ENCODE peak calls at places on chromosomes 16 and 17, in four cellular contexts. O, U, Q and B are unnamed samples.

GRCh38 chr17:32627233-32628008 is 140.6 kb downstream of the CDK5R1 start:
- DNase-seq in O (no peak), U (no peak), Q (no peak), B (no peak)

GRCh38 chr16:26070595-26071170 is 378.9 kb downstream of the HS3ST4 start:
- DNase-seq in O (no peak), U (no peak), Q (no peak), B (no peak)

GRCh38 chr17:33927732-33928133 is 327.4 kb upstream of the CCL2 start:
- DNase-seq in O (no peak), U (no peak), Q (no peak), B (no peak)

GRCh38 chr17:29835438-29836351 is 94.3 kb downstream of the SSH2 start:
- DNase-seq in O (no peak), U (no peak), Q (no peak), B (no peak)

GRCh38 chr17:10226930-10227695 is 28.7 kb upstream of the GAS7 start:
- DNase-seq in O (peak; percentile 32), U (peak; percentile 42), Q (peak; percentile 57), B (no peak)

GRCh38 chr17:80362428-80363119 is 52.4 kb upstream of the ENDOV start:
- DNase-seq in O (peak; percentile 66), U (no peak), Q (no peak), B (peak; percentile 7)

GRCh38 chr16:24875466-24875865 is 29.7 kb downstream of the SLC5A11 start:
- DNase-seq in O (no peak), U (no peak), Q (no peak), B (no peak)

GRCh38 chr16:54412777-54413455 is 126.3 kb upstream of the IRX3 start:
- DNase-seq in O (no peak), U (no peak), Q (no peak), B (no peak)

GRCh38 chr17:60164697-60165096 is 14.9 kb downstream of the CA4 start:
- DNase-seq in O (no peak), U (no peak), Q (no peak), B (no peak)

GRCh38 chr17:60161598-60162330 is 12.0 kb downstream of the CA4 start:
- DNase-seq in O (no peak), U (no peak), Q (no peak), B (no peak)

GRCh38 chr17:60164164-60164563 is 14.4 kb downstream of the CA4 start:
- DNase-seq in O (no peak), U (no peak), Q (no peak), B (no peak)

GRCh38 chr17:60165223-60165622 is 15.4 kb downstream of the CA4 start:
- DNase-seq in O (no peak), U (no peak), Q (no peak), B (no peak)

DNA sequence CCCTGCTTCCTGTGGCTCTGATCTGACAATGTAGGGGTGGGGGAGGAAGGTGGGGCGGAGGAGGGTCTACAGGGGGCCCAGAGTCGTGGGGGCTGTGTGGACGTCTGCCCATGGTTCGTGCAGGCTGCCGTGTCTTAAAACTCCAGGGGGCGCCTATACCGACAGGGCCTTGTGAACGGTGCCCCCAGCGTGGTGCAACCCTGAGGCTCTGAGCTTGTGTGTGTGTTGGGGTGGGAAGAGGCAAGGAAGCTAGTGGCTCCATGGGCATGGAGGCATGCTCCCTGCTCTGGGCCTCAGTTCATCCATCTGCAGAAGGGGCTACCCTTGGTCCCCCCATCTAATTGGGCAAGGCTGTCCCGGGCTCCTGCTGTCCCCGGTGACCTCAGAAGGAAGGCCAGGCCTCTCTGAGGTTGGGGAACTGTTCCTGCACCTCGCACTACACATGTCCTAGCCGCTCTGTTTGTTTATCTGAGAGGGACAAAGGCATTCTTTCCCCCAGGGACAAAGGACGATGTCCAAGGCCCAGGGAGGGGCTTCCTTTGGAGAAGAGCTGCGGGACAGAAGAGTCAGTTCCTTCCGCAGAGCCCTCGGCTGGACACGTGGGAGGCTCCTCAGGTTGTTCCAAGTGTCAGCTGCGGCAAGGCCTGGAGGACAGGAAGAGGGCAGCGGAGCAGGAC is 13.5 kb downstream of the CA4 start:
- DNase-seq in O (peak; percentile 57), U (no peak), Q (no peak), B (no peak)
- TF ChIP-seq CTCF in O (peak; percentile 14), U (no peak), Q (no peak), B (no peak)

DNA sequence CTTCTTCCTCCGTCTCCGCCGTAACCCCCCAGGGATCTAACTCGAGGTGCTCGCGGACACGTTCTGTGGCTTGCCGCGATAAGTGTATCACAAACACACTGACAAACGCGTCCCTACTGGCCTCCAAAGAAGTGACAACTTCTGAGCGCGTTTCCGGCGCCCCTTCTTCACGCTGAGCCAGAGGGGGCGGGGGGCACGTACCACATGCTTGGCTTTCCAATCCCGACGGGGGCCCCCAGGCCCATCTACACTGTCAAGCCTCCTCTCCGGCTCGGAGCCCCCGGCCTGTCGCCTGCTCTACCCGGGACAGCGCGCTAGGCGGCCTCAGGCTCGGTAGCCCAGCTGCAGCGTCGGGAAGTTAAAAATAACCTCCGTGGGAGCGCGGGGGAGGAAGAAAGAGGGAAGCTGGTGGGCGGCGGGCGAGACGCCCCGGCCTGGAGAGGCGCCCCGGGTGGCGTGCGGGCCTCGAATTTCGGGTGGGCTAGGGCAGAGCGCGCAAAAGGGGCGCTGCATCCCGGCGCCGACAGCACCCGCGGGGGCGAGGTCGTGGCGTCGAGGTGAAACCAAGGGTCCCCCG is 676 bp upstream of the SPHK1 start:
- DNase-seq in O (peak; percentile 67), U (peak; percentile 28), Q (peak; percentile 49), B (no peak)
- TF ChIP-seq CTCF in O (no peak), U (peak; percentile 37), Q (no peak), B (peak; percentile 24)

GRCh38 chr16:78224342-78224741 is 124.9 kb downstream of the WWOX start:
- DNase-seq in O (no peak), U (no peak), Q (no peak), B (no peak)

GRCh38 chr16:78230832-78231231 is 131.4 kb downstream of the WWOX start:
- DNase-seq in O (no peak), U (no peak), Q (no peak), B (no peak)

GRCh38 chr16:78228704-78229103 is 129.2 kb downstream of the WWOX start:
- DNase-seq in O (no peak), U (no peak), Q (no peak), B (no peak)

DNA sequence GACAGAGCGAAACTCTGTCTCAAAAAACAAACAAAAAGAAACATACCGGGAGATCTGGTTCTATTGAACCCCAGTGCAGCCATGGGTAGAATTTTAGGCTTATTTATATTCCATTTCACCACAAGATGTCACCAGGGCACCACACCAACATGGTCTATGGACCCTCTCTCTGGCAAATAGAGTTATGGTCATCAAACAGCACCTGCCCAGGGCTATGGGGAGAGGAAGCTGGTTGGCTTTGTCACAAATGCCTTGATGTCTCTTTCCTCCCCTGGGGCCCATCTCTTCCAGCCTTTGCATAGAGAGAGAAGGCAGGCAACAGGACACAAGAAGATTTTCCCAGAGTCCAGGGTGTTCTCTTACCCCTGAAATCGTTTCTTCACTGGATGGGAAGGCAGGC is 128.4 kb downstream of the WWOX start:
- DNase-seq in O (no peak), U (no peak), Q (no peak), B (no peak)
- TF ChIP-seq CTCF in O (peak; percentile 41), U (no peak), Q (no peak), B (no peak)

GRCh38 chr17:78769200-78769773 is 12.8 kb downstream of the CYTH1 start:
- DNase-seq in O (no peak), U (no peak), Q (no peak), B (no peak)
- TF ChIP-seq CTCF in O (no peak), U (peak; percentile 17), Q (no peak), B (no peak)

DNA sequence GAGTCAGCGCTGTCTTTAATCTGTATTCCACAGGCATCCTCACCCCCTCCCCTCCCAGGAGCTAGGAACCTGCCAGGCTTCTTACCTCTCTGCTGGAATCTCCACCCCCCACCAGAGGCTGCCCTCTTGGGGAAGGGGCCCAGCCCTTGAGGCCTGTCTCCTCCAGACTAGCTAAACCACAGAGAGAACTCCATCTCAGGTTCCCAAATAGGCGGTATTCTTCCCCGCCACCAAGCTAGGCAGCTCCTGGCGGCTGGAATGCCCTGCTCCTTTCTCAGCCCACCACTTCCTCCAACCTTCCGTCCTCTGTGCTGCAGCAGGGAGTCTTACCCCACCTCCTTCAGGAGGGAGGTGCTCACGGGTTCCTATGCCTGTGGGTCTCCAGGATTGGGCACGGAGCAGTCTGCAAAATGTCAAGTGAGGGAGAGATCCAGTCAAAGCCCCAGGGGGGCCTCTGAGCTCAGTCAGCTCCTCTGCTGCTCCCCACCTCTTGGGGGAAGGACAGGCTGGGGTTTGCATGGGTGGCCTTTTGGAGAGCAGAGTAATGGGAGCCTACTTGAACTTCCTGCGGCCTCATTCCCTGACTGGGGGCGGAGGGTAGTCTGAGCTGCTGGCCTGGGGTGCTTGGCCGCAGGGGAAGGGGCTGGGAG is 55.7 kb downstream of the SREBF1 start:
- DNase-seq in O (no peak), U (no peak), Q (no peak), B (no peak)
- TF ChIP-seq CTCF in O (no peak), U (no peak), Q (no peak), B (no peak)

DNA sequence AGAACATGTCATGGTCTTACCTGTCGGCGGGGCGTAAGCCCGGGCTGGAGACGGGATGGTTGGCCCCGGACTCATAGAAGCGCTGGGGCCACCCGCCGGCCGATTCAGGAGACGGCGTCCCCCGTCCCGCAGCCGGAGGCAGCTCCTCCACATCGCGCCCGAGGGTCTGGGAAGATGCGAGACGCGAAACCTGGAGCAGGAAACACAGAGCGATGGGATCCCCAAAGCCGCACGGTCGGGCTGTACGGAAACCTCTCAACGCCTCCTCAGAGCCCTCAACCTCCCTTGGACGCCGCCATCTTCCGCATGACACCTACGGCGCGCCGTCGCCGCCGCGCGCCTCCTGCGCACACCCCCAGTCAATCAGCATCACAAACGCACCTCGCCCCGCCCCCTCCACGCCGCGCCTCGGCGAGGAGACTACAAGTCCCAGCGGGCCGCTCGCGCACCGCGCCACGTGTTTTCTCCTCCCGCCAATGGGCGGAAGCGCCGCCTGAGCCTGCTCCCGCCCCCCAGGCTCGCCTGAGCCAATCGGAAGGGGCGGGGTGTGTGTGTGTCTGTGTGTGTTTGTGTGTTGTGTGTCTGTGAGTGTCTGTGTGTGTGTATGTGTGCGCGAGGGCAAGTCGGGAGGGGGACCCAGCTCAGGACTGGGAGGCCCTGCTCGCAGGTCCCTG is at the start of the genes ATPAF2 and GID4:
- DNase-seq in O (peak; percentile 99), U (peak; percentile 99), Q (peak; percentile 99), B (peak; percentile 97)
- TF ChIP-seq CTCF in O (no peak), U (no peak), Q (no peak), B (peak; percentile 6)

GRCh38 chr17:74408262-74408661 is 23.6 kb upstream of the GPRC5C start:
- DNase-seq in O (no peak), U (no peak), Q (no peak), B (no peak)
- TF ChIP-seq CTCF in O (no peak), U (no peak), Q (no peak), B (no peak)

GRCh38 chr17:39450051-39450450 is 1.0 kb downstream of the MED1 start:
- DNase-seq in O (no peak), U (no peak), Q (no peak), B (no peak)

GRCh38 chr17:39455919-39456318 is 4.9 kb upstream of the MED1 start:
- DNase-seq in O (no peak), U (no peak), Q (no peak), B (no peak)

GRCh38 chr17:39450847-39451581 is at the start of gene MED1:
- DNase-seq in O (peak; percentile 95), U (peak; percentile 80), Q (peak; percentile 76), B (peak; percentile 96)
- TF ChIP-seq CTCF in O (no peak), U (no peak), Q (no peak), B (no peak)

DNA sequence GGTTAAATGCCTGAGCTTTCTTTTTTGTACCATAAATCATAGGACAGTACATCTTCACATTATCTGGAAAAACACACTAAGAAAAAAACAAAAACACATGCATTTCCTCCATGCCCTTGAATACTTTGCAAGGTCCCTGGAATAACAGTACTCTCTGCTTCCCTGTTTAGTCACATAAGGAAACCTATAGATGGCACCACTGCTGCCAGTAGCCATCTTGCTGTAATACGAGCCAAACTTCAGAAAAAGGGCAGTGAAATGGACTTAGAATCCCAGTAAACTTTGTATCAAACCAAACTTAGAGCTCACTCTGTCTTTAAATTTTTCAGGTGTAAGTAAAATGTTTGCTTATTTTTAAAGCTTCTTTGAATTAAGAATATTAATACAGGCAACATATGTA is 435.5 kb downstream of the KCNJ2 start:
- DNase-seq in O (no peak), U (no peak), Q (no peak), B (no peak)
- TF ChIP-seq CTCF in O (no peak), U (no peak), Q (no peak), B (no peak)